ENCODE peak calls at places on chromosomes 3 and 15, in six cellular contexts. N, I, V, O, D and M are unnamed samples.

GRCh38 chr3:52039846-52040245 is 16.5 kb downstream of the DUSP7 start:
- DNase-seq in N (no peak), I (no peak), V (peak; percentile 81), O (no peak), D (no peak), M (no peak)

GRCh38 chr3:5011555-5012256 is 32.5 kb downstream of the BHLHE40 start:
- DNase-seq in N (no peak), I (no peak), V (no peak), O (peak; percentile 73), D (no peak), M (peak; percentile 78)

GRCh38 chr3:120192159-120192558 is 92.9 kb downstream of the GPR156 start:
- DNase-seq in N (no peak), I (no peak), V (no peak), O (no peak), D (no peak), M (no peak)

GRCh38 chr3:61846488-61846887 is 285.1 kb downstream of the PTPRG start:
- DNase-seq in N (no peak), I (no peak), V (no peak), O (no peak), D (no peak), M (no peak)

GRCh38 chr3:25086721-25087120 is 341.3 kb upstream of the RARB start:
- DNase-seq in N (no peak), I (no peak), V (no peak), O (no peak), D (no peak), M (no peak)

GRCh38 chr15:29690765-29691475 is 131.3 kb downstream of the TJP1 start:
- DNase-seq in N (no peak), I (no peak), V (no peak), O (no peak), D (peak; percentile 34), M (no peak)

GRCh38 chr3:86410587-86410986 is 580.4 kb downstream of the VGLL3 start:
- DNase-seq in N (no peak), I (no peak), V (no peak), O (no peak), D (no peak), M (no peak)

GRCh38 chr15:29135702-29136426 is 133.8 kb downstream of the NSMCE3 start:
- DNase-seq in N (no peak), I (no peak), V (no peak), O (no peak), D (no peak), M (no peak)

GRCh38 chr3:190385835-190386688 is 1.9 kb upstream of the CLDN16 start:
- DNase-seq in N (no peak), I (no peak), V (no peak), O (no peak), D (peak; percentile 99), M (no peak)

GRCh38 chr15:66515901-66516322 is 10.8 kb downstream of the ZWILCH start:
- DNase-seq in N (no peak), I (no peak), V (no peak), O (no peak), D (no peak), M (no peak)

GRCh38 chr15:63933522-63933921 is 99.8 kb upstream of the HERC1 start:
- DNase-seq in N (no peak), I (no peak), V (no peak), O (no peak), D (no peak), M (no peak)

GRCh38 chr15:44697014-44697413 is 14.1 kb downstream of the PATL2 start:
- DNase-seq in N (no peak), I (no peak), V (no peak), O (no peak), D (no peak), M (no peak)

GRCh38 chr15:63553388-63553791 is 43.8 kb upstream of the FBXL22 start:
- DNase-seq in N (no peak), I (no peak), V (peak; percentile 60), O (no peak), D (peak; percentile 97), M (no peak)

GRCh38 chr15:79378394-79379158 is 53.6 kb upstream of the MINAR1 start:
- DNase-seq in N (no peak), I (no peak), V (no peak), O (no peak), D (peak; percentile 35), M (no peak)

GRCh38 chr3:100299031-100299430 is 35.5 kb upstream of the NIT2 start:
- DNase-seq in N (no peak), I (no peak), V (no peak), O (no peak), D (peak; percentile 21), M (no peak)

GRCh38 chr3:190064112-190064511 is 56.6 kb downstream of the P3H2 start:
- DNase-seq in N (peak; percentile 11), I (no peak), V (no peak), O (no peak), D (peak; percentile 92), M (no peak)

GRCh38 chr15:82663186-82663600 is 16.0 kb upstream of the CPEB1 start:
- DNase-seq in N (peak; percentile 25), I (peak; percentile 75), V (peak; percentile 71), O (peak; percentile 66), D (peak; percentile 47), M (peak; percentile 78)

GRCh38 chr15:95894407-95894956 is 436.0 kb upstream of the NR2F2 start:
- DNase-seq in N (no peak), I (no peak), V (no peak), O (no peak), D (peak; percentile 10), M (no peak)

GRCh38 chr3:179961081-179962078 is 75.4 kb downstream of the PEX5L start:
- DNase-seq in N (no peak), I (no peak), V (no peak), O (no peak), D (no peak), M (no peak)

GRCh38 chr3:53941945-53942344 is 50.3 kb upstream of the SELENOK start:
- DNase-seq in N (no peak), I (no peak), V (no peak), O (no peak), D (no peak), M (no peak)

GRCh38 chr3:138774529-138775253 is 60.0 kb downstream of the PIK3CB start:
- DNase-seq in N (peak; percentile 48), I (peak; percentile 78), V (peak; percentile 73), O (no peak), D (peak; percentile 100), M (no peak)

GRCh38 chr15:25481208-25481862 is 42.5 kb upstream of the UBE3A start:
- DNase-seq in N (peak; percentile 8), I (peak; percentile 4), V (peak; percentile 28), O (no peak), D (no peak), M (no peak)

GRCh38 chr15:71275098-71275497 is 159.8 kb downstream of the THSD4 start:
- DNase-seq in N (no peak), I (no peak), V (no peak), O (no peak), D (peak; percentile 70), M (no peak)

GRCh38 chr15:36356978-36357582 is 222.3 kb upstream of the CDIN1 start:
- DNase-seq in N (no peak), I (no peak), V (no peak), O (no peak), D (peak; percentile 84), M (no peak)

GRCh38 chr3:153768559-153769469 is 352.4 kb upstream of the ARHGEF26 start:
- DNase-seq in N (peak; percentile 39), I (peak; percentile 68), V (peak; percentile 45), O (peak; percentile 53), D (peak; percentile 72), M (peak; percentile 52)

GRCh38 chr15:55789066-55789660 is 46.2 kb upstream of the PRTG start:
- DNase-seq in N (peak; percentile 24), I (peak; percentile 56), V (no peak), O (peak; percentile 26), D (peak; percentile 16), M (peak; percentile 57)
- TF ChIP-seq CTCF in N (peak; percentile 50), I (peak; percentile 24), V (no peak), O (peak; percentile 53), D (peak; percentile 68), M (peak; percentile 54)

DNA sequence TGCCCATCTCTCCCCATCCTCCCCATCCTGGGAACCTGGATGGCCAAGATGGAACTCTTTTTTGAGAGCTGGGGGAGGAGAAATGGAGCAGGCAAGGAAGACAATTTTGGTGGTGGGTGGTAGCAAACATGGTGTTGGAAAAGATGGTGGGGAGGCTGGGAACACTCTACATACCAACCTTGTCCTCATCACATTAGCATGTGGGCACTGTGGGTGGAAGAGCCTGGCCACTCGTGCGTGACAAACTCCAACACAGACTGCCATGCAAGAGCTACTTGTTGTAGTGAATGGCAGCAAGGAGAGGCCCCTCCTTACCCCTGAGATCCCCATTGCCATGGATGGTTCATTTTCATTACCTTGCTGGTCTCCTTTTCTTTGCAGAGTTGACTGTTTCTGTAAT is 262.6 kb downstream of the RPLP1 start:
- DNase-seq in N (no peak), I (no peak), V (no peak), O (no peak), D (no peak), M (no peak)
- TF ChIP-seq CTCF in N (no peak), I (no peak), V (no peak), O (no peak), D (no peak), M (no peak)

DNA sequence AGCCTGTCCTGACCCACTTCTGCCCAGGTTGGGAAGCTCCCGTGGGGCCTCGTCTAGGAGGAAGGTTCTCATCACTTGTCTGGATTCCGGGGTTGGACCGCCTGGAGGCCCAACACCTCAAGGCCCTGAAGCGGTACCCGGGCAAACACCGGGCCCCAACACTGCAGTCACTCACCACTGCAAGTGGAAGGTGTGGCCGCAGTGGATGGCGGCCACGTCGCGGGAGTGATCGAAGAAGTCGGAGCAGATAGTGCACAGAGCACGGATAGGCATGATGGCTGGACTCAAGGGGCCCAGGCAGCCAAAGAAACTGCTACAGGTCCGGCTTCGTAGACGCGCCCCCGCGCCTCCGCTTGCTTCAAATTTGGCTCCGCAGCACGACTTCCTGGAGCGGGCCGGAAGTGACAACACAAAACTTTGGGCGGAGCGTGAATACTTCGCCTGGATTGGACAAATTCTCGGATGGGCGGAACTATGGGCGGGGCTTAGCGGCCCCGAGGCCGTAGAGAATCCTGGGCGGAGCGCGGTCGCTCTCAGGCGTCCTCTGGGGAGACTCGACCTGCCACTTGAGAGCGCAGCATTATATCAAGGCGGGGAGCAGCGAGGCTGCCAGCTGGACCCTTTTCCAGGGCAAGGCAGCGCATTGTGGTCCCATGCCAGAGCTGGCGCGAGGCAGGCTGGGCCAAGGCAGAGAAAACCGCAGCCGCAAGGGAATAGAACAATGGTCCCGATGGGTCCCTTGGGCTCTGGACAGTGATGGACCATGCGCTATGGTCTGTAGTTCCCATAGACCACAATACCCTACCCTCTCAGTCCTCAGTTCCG is at the start of gene TRAIP:
- DNase-seq in N (peak; percentile 96), I (peak; percentile 96), V (peak; percentile 96), O (peak; percentile 98), D (peak; percentile 88), M (peak; percentile 100)
- TF ChIP-seq CTCF in N (no peak), I (no peak), V (no peak), O (no peak), D (no peak), M (no peak)

GRCh38 chr3:31693346-31693745 is 160.6 kb downstream of the STT3B start:
- DNase-seq in N (no peak), I (no peak), V (no peak), O (no peak), D (no peak), M (no peak)

GRCh38 chr3:31692714-31693113 is 160.0 kb downstream of the STT3B start:
- DNase-seq in N (no peak), I (no peak), V (no peak), O (no peak), D (no peak), M (no peak)

GRCh38 chr3:31696009-31696297 is 163.2 kb downstream of the STT3B start:
- DNase-seq in N (no peak), I (no peak), V (no peak), O (no peak), D (no peak), M (no peak)

GRCh38 chr3:31696815-31697548 is 164.3 kb downstream of the STT3B start:
- DNase-seq in N (no peak), I (no peak), V (no peak), O (no peak), D (no peak), M (no peak)

GRCh38 chr3:31695280-31696008 is 162.7 kb downstream of the STT3B start:
- DNase-seq in N (peak; percentile 14), I (peak; percentile 48), V (peak; percentile 47), O (peak; percentile 45), D (no peak), M (no peak)
- TF ChIP-seq CTCF in N (no peak), I (no peak), V (peak; percentile 10), O (peak; percentile 18), D (peak; percentile 29), M (peak; percentile 27)